ENCODE peak calls at places on chromosomes 1 and 21, in six cellular contexts. U, Q, P, L, I and J are unnamed samples.

GRCh38 chr1:117171900-117172501 is 38.7 kb downstream of the VTCN1 start:
- DNase-seq in U (peak), Q (peak), P (no peak), L (no peak), I (no peak), J (no peak)

GRCh38 chr1:177048314-177049069 is 116.0 kb downstream of the ASTN1 start:
- DNase-seq in U (no peak), Q (no peak), P (no peak), L (no peak), I (no peak), J (no peak)

GRCh38 chr1:15735304-15736034 is 589 bp upstream of the SLC25A34 start:
- DNase-seq in U (peak), Q (no peak), P (peak), L (no peak), I (no peak), J (no peak)

GRCh38 chr1:209723761-209724693 is 19.4 kb downstream of the HSD11B1 start:
- DNase-seq in U (no peak), Q (no peak), P (no peak), L (no peak), I (peak), J (no peak)

GRCh38 chr1:183033205-183033604 is 10.0 kb downstream of the LAMC1 start:
- DNase-seq in U (no peak), Q (peak), P (no peak), L (no peak), I (no peak), J (peak)

GRCh38 chr1:168097921-168098528 is 38.7 kb downstream of the GPR161 start:
- DNase-seq in U (no peak), Q (no peak), P (no peak), L (no peak), I (no peak), J (no peak)

GRCh38 chr1:198162091-198162767 is 5.4 kb downstream of the NEK7 start:
- DNase-seq in U (peak), Q (no peak), P (peak), L (no peak), I (no peak), J (no peak)

GRCh38 chr1:8409107-8409506 is 91.2 kb downstream of the SLC45A1 start:
- DNase-seq in U (no peak), Q (peak), P (peak), L (no peak), I (peak), J (no peak)

GRCh38 chr1:16015960-16016901 is 1.6 kb downstream of the HSPB7 start:
- DNase-seq in U (no peak), Q (no peak), P (peak), L (no peak), I (no peak), J (no peak)

GRCh38 chr1:161956097-161956496 is 67.6 kb downstream of the OLFML2B start:
- DNase-seq in U (no peak), Q (peak), P (no peak), L (no peak), I (peak), J (no peak)

GRCh38 chr21:43986544-43987451 is 25.3 kb upstream of the TRAPPC10 start:
- DNase-seq in U (no peak), Q (no peak), P (no peak), L (no peak), I (no peak), J (no peak)

GRCh38 chr1:203969846-203970245 is 103.1 kb upstream of the SOX13 start:
- DNase-seq in U (no peak), Q (no peak), P (no peak), L (no peak), I (no peak), J (no peak)

GRCh38 chr1:39722495-39722894 is 16.2 kb upstream of the PPIE start:
- DNase-seq in U (no peak), Q (peak), P (no peak), L (no peak), I (no peak), J (no peak)

GRCh38 chr1:196115641-196116040 is 492.6 kb downstream of the KCNT2 start:
- DNase-seq in U (peak), Q (peak), P (no peak), L (peak), I (peak), J (no peak)

GRCh38 chr1:112878321-112878720 is 77.7 kb downstream of the SLC16A1 start:
- DNase-seq in U (no peak), Q (no peak), P (no peak), L (no peak), I (no peak), J (no peak)

GRCh38 chr1:7566417-7567375 is 204.4 kb upstream of the VAMP3 start:
- DNase-seq in U (no peak), Q (no peak), P (no peak), L (no peak), I (no peak), J (no peak)

GRCh38 chr1:16144325-16145029 is 11.4 kb downstream of the EPHA2 start:
- DNase-seq in U (no peak), Q (no peak), P (no peak), L (no peak), I (no peak), J (no peak)

GRCh38 chr1:193221641-193222040 is 35.2 kb upstream of the B3GALT2 start:
- DNase-seq in U (no peak), Q (no peak), P (no peak), L (no peak), I (peak), J (no peak)

GRCh38 chr1:151820940-151821339 is 10.7 kb downstream of the RORC start:
- DNase-seq in U (peak), Q (no peak), P (no peak), L (no peak), I (no peak), J (peak)

GRCh38 chr1:170864784-170865538 is 70.4 kb upstream of the MROH9 start:
- DNase-seq in U (no peak), Q (no peak), P (no peak), L (no peak), I (no peak), J (no peak)

GRCh38 chr21:42129300-42130266 is 58.5 kb downstream of the UMODL1 start:
- DNase-seq in U (no peak), Q (no peak), P (no peak), L (no peak), I (no peak), J (no peak)

GRCh38 chr1:82565546-82565945 is 764.8 kb downstream of the ADGRL2 start:
- DNase-seq in U (peak), Q (peak), P (no peak), L (no peak), I (peak), J (no peak)

GRCh38 chr1:149986486-149987296 is 23.8 kb downstream of the OTUD7B start:
- DNase-seq in U (no peak), Q (peak), P (no peak), L (no peak), I (peak), J (no peak)

GRCh38 chr1:27137544-27138075 is 17.3 kb downstream of the SLC9A1 start:
- DNase-seq in U (no peak), Q (no peak), P (peak), L (peak), I (no peak), J (peak)

GRCh38 chr1:32101233-32101681 is 6.6 kb upstream of the KPNA6 start:
- DNase-seq in U (no peak), Q (peak), P (no peak), L (no peak), I (peak), J (no peak)

GRCh38 chr21:34602061-34602460 is 12.9 kb downstream of the RCAN1 start:
- DNase-seq in U (no peak), Q (no peak), P (no peak), L (no peak), I (no peak), J (no peak)

GRCh38 chr1:227938911-227939790 is 8.6 kb downstream of the WNT9A start:
- DNase-seq in U (no peak), Q (no peak), P (peak), L (peak), I (no peak), J (no peak)

DNA sequence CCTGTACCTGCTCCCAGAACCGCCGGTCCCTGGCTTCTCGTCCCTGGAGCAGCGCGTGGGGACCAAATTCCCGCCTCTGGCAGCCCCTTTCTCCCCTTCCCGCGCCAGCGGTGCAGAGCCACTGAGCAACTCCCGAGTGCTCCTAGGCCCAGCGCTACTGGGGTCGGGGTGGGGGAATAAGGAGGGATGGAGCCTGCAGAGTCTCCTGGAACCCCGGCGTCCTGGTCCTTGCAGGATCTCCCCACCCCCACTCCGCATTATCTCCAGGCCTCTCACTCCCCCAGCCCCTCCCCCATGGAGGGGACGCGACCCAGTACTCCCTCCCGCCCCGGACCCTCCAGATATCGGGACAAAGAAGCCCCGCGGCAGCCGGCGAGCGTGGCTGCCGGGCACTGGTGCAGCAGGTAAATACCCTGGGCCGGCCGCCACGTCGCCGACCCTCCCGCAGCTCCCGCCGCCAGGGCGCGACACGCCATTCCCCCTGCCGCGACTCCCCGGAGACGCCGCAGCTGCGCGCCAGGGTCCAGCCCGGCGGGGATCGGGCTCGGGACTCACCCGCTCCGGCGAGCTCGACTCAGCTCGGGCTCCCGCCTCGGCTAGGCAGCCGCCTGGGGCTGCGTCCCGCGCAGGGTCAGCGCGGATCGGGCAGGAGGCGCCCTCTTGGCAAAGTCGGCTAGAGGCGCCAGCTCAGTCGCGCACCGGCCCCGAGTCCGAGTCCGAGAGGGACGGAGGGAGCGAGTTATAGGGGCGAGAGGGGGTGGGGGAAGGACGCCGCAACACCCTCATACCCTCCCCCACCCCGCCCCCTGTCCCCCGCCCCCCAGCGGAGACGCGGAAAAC is 1.2 kb downstream of the SYT6 start:
- DNase-seq in U (peak), Q (peak), P (peak), L (no peak), I (peak), J (peak)
- TF ChIP-seq CTCF in U (no peak), Q (no peak), P (no peak), L (no peak), I (no peak), J (no peak)

DNA sequence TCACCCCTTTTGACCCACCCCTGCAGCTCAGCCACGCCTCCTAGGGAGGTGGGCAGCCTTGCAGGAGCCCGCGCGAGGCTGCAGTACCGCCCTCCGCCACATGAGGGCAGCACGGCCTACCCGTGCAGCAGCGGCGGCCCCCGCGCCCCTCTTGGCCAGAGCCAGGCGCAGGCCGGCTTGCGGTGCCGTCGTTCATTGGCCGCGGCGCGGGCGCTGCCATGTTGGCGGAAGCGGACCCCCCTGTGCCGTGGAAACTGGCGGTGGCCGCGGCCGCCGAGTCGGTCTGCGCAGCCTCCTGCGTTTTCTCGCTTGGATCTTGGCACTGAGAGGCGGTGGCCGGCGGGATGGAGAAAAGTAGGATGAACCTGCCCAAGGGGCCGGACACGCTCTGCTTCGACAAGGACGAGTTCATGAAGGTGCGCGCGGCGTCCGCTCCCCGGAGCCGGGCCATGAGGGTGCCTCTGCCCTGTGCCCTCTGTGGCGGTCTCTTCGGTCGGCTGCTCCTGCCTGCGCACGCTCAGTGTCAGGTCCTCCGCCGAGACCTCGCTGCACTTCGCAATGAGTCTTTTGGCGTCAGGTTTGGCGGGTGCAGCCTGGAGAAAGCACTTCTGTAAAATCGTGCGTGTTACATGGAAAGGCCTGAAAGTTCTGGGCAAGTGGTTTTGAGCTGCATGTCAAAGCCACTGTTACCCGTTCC is at the start of gene COG2:
- DNase-seq in U (peak), Q (peak), P (peak), L (peak), I (peak), J (peak)
- TF ChIP-seq CTCF in U (peak), Q (peak), P (peak), L (peak), I (peak), J (peak)

GRCh38 chr1:42479621-42480020 is 16.5 kb downstream of the CCDC30 start:
- DNase-seq in U (no peak), Q (peak), P (no peak), L (no peak), I (peak), J (peak)
- TF ChIP-seq CTCF in U (no peak), Q (peak), P (no peak), L (no peak), I (no peak), J (peak)

GRCh38 chr1:10693152-10693496 is 103.3 kb downstream of the CASZ1 start:
- DNase-seq in U (no peak), Q (no peak), P (no peak), L (no peak), I (no peak), J (no peak)

GRCh38 chr1:10693497-10694273 is 102.8 kb downstream of the CASZ1 start:
- DNase-seq in U (no peak), Q (peak), P (peak), L (no peak), I (no peak), J (no peak)

GRCh38 chr1:10691075-10691739 is 105.2 kb downstream of the CASZ1 start:
- DNase-seq in U (no peak), Q (no peak), P (no peak), L (no peak), I (no peak), J (no peak)

GRCh38 chr1:10691740-10692125 is 104.7 kb downstream of the CASZ1 start:
- DNase-seq in U (no peak), Q (peak), P (peak), L (no peak), I (peak), J (no peak)

DNA sequence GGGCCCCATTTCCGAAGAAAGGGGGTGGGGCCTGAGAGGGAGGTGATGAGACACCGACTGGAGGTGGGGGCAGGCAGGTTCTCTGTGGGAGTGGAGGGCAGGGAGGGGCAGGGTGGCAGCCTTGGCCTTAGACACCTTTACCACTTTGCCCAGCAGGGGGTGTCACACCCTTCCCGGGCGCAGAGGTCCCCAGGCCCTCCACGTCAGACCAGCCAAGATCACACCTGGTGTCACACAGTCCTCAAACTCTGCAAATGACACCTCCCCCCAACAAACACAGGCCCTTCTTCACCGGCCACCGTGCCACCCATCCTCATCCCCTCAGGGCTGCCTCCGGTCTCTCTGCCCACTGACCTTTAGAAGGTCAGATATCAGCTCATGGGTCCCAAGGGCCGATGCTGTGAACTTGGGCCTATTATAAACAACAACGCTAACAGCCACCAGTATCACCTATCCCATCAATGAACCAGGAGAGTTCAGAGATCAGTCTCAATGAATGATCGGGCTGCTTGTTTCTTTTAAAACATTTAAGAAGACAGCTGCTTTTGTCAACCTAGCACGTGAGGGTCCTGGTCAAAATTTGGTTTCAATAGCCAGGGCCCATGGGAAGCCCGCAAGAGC is 103.9 kb downstream of the CASZ1 start:
- DNase-seq in U (peak), Q (no peak), P (peak), L (no peak), I (no peak), J (peak)
- TF ChIP-seq CTCF in U (peak), Q (no peak), P (peak), L (peak), I (no peak), J (peak)

GRCh38 chr1:214514032-214514818 is 37.2 kb downstream of the PTPN14 start:
- DNase-seq in U (no peak), Q (peak), P (no peak), L (no peak), I (peak), J (no peak)

GRCh38 chr1:214514819-214515383 is 36.5 kb downstream of the PTPN14 start:
- DNase-seq in U (no peak), Q (no peak), P (no peak), L (no peak), I (no peak), J (no peak)

GRCh38 chr1:214516434-214517326 is 34.7 kb downstream of the PTPN14 start:
- DNase-seq in U (no peak), Q (no peak), P (no peak), L (no peak), I (no peak), J (no peak)

GRCh38 chr1:214513394-214513793 is 38.0 kb downstream of the PTPN14 start:
- DNase-seq in U (no peak), Q (no peak), P (no peak), L (no peak), I (no peak), J (no peak)

DNA sequence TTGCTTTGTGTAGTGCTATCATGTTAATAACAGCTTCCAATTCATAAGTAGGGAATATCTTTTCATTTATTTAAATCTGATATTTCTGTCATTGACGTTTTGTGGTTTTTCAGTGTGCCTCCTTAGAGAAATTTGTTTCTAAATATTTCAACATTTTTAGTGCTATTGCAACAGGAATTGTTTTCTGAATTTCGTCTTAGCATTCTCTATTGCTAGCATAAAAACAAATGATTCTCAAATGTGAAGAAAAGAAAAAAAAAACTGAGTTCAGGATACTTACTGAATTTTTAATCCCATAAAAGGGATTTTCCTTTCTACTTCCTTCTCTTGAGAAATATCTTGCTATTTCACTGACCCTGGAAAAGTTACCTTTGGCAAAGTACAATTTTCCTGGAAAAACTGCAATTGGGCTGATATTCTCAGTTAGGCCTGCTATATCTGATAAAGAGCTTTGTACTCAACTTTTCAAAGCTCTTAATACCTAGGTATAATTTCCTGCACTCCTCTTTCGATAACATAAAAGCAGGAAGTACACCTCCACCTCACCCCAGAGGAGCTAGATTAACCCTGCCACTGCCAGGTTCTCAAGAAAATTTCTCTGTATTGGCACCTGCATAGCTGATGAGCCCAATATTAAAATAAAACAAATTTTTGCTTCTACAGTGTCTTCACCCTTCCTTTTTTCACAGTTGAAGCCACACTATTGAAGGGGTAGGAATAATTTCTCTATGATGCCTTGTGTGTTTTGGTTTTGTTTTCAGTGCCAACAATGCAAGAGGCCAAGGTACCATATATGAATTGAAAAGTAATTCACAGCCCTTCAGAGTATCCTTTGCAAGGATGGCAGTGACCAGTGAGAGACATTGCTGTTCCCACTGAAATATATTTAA is 35.6 kb downstream of the PTPN14 start:
- DNase-seq in U (no peak), Q (no peak), P (no peak), L (no peak), I (peak), J (no peak)
- TF ChIP-seq CTCF in U (no peak), Q (no peak), P (no peak), L (no peak), I (no peak), J (no peak)

GRCh38 chr1:108643492-108644333 is 17.2 kb downstream of the HENMT1 start:
- DNase-seq in U (peak), Q (peak), P (peak), L (no peak), I (peak), J (peak)
- TF ChIP-seq CTCF in U (no peak), Q (peak), P (peak), L (peak), I (peak), J (peak)

GRCh38 chr1:1290238-1290731 is 10.0 kb downstream of the SCNN1D start:
- DNase-seq in U (peak), Q (no peak), P (peak), L (peak), I (peak), J (peak)

GRCh38 chr1:1285618-1286311 is 5.5 kb downstream of the SCNN1D start:
- DNase-seq in U (no peak), Q (no peak), P (peak), L (peak), I (no peak), J (peak)

GRCh38 chr1:1286313-1287261 is 6.4 kb downstream of the SCNN1D start:
- DNase-seq in U (no peak), Q (no peak), P (no peak), L (peak), I (no peak), J (peak)

GRCh38 chr1:1285102-1285571 is 4.9 kb downstream of the SCNN1D start:
- DNase-seq in U (no peak), Q (no peak), P (no peak), L (peak), I (no peak), J (peak)

GRCh38 chr1:1287288-1288110 is 7.3 kb downstream of the SCNN1D start:
- DNase-seq in U (no peak), Q (no peak), P (no peak), L (peak), I (no peak), J (peak)
- TF ChIP-seq CTCF in U (no peak), Q (no peak), P (no peak), L (no peak), I (no peak), J (no peak)